ENCODE peak calls at places on chromosomes 7 and 10, in seven cellular contexts. S is right cardiac atrium, U is GM06990, R is right lobe of liver, C is AG04450, Q is astrocyte of the spinal cord, A is hepatocyte. V is an unnamed sample.

GRCh38 chr10:67618116-67618515 is 77.9 kb downstream of the CTNNA3 start:
- DNase-seq in S (no peak), U (no peak), R (no peak), C (peak; percentile 63), Q (peak; percentile 46), A (no peak), V (peak; percentile 40)

GRCh38 chr7:129800901-129801300 is 151.9 kb downstream of the UBE2H start:
- DNase-seq in S (no peak), U (no peak), R (no peak), C (no peak), Q (no peak), A (no peak), V (no peak)

GRCh38 chr10:1199897-1200721 is 143.9 kb downstream of the WDR37 start:
- DNase-seq in S (no peak), U (no peak), R (peak; percentile 40), C (no peak), Q (no peak), A (no peak), V (no peak)

GRCh38 chr7:55520426-55521140 is 51.7 kb downstream of the VOPP1 start:
- DNase-seq in S (no peak), U (no peak), R (no peak), C (no peak), Q (no peak), A (no peak), V (no peak)

GRCh38 chr7:151083824-151084160 is 499 bp upstream of the TMUB1 start:
- DNase-seq in S (no peak), U (no peak), R (no peak), C (no peak), Q (no peak), A (no peak), V (no peak)

GRCh38 chr7:106598663-106599342 is 62.2 kb downstream of the CCDC71L start:
- DNase-seq in S (peak; percentile 60), U (peak; percentile 70), R (peak; percentile 70), C (peak; percentile 29), Q (peak; percentile 66), A (peak; percentile 82), V (no peak)

GRCh38 chr10:80324086-80324485 is 32.5 kb downstream of the DYDC1 start:
- DNase-seq in S (no peak), U (no peak), R (no peak), C (no peak), Q (peak; percentile 14), A (no peak), V (peak; percentile 10)

GRCh38 chr7:55538538-55538937 is 33.8 kb downstream of the VOPP1 start:
- DNase-seq in S (no peak), U (no peak), R (no peak), C (peak; percentile 89), Q (peak; percentile 90), A (peak; percentile 35), V (peak; percentile 82)

GRCh38 chr7:70678621-70679251 is 453.2 kb upstream of the GALNT17 start:
- DNase-seq in S (no peak), U (no peak), R (no peak), C (no peak), Q (peak; percentile 89), A (no peak), V (peak; percentile 71)

GRCh38 chr7:70681847-70682350 is 450.0 kb upstream of the GALNT17 start:
- DNase-seq in S (no peak), U (no peak), R (no peak), C (no peak), Q (no peak), A (no peak), V (no peak)

GRCh38 chr7:70684173-70684572 is 447.8 kb upstream of the GALNT17 start:
- DNase-seq in S (no peak), U (no peak), R (no peak), C (no peak), Q (no peak), A (no peak), V (no peak)

GRCh38 chr7:70679666-70680065 is 452.3 kb upstream of the GALNT17 start:
- DNase-seq in S (no peak), U (no peak), R (no peak), C (no peak), Q (no peak), A (no peak), V (no peak)

DNA sequence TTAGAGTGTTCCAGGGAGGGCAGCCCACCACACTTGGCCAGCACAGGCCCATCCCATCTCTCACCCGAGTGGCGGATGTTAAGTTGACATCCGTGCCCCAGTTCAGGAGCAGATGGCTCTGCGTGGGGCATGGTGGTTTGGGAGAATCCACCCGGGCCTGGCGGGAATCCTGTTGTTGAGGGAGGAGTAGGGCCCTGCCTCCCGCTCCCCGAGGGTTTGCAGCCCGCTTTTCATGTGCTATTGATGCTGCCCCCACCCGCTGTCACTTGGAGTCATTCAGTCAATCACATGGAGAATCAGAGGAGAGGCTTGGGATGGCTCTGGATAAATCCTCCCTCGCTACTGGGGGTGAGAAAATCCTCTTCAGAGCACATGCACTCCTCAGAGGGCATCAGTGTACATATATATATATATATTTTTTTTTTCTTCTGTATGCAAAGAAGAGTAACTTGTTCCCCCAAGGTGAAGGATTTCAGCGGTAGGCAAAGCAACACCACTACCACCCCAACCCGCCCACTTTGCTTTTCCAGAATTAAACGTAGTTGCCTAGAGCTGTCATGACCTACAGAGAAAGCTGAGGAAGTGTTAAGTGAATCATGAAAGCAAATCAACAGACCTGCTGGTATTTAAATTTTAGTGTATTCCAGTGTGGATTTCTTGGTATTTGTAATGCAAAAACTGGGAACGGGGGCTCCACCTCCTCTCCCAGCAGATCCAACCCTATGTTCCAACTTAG is 450.7 kb upstream of the GALNT17 start:
- DNase-seq in S (no peak), U (no peak), R (no peak), C (no peak), Q (no peak), A (no peak), V (no peak)
- H3K4me3 ChIP-seq in S (no peak overlapping the region), U (peak overlapping the region; percentile 28), R (peak overlapping the region; percentile 41), C (no peak overlapping the region), Q (no peak overlapping the region), A (no peak overlapping the region), V (no peak overlapping the region)

GRCh38 chr7:70693690-70694356 is 438.1 kb upstream of the GALNT17 start:
- DNase-seq in S (peak; percentile 81), U (peak; percentile 84), R (peak; percentile 89), C (no peak), Q (peak; percentile 68), A (peak; percentile 90), V (no peak)

GRCh38 chr7:70694357-70694908 is 437.5 kb upstream of the GALNT17 start:
- DNase-seq in S (peak; percentile 28), U (peak; percentile 64), R (peak; percentile 68), C (no peak), Q (peak; percentile 37), A (peak; percentile 77), V (no peak)

GRCh38 chr7:70695804-70696104 is 436.2 kb upstream of the GALNT17 start:
- DNase-seq in S (no peak), U (no peak), R (no peak), C (no peak), Q (peak; percentile 40), A (no peak), V (no peak)

GRCh38 chr7:70694909-70695803 is 436.8 kb upstream of the GALNT17 start:
- DNase-seq in S (peak; percentile 22), U (peak; percentile 57), R (peak; percentile 57), C (no peak), Q (peak; percentile 56), A (peak; percentile 57), V (no peak)

DNA sequence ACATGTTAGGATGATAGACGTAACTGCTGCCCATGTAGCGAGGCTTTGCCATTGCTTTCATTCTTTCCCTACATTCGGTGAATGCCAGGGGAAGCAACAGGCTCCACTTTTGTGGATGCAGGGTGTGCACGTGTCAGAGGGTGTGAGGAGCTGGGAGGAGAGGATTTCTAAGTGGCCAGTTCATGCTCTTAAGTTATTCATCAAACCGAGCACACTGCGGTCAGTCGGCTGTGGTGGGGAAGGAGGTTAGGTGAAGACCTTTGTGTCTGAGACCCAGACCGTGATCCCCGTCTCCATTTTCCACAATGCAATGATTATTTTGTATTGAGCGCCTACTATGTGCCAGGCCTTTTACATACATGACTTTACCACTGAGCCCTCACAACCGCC is 438.6 kb upstream of the GALNT17 start:
- DNase-seq in S (no peak), U (no peak), R (peak; percentile 72), C (no peak), Q (peak; percentile 34), A (no peak), V (no peak)
- H3K4me3 ChIP-seq in S (peak overlapping the region; percentile 96), U (peak overlapping the region; percentile 85), R (peak overlapping the region; percentile 74), C (peak overlapping the region; percentile 79), Q (peak overlapping the region; percentile 93), A (no peak overlapping the region), V (peak overlapping the region; percentile 89)

GRCh38 chr10:117163061-117163953 is 25.2 kb upstream of the VAX1 start:
- DNase-seq in S (no peak), U (no peak), R (no peak), C (no peak), Q (no peak), A (peak; percentile 41), V (no peak)
- H3K4me3 ChIP-seq in S (peak overlapping the region; percentile 33), U (no peak overlapping the region), R (no peak overlapping the region), C (no peak overlapping the region), Q (no peak overlapping the region), A (no peak overlapping the region), V (no peak overlapping the region)

DNA sequence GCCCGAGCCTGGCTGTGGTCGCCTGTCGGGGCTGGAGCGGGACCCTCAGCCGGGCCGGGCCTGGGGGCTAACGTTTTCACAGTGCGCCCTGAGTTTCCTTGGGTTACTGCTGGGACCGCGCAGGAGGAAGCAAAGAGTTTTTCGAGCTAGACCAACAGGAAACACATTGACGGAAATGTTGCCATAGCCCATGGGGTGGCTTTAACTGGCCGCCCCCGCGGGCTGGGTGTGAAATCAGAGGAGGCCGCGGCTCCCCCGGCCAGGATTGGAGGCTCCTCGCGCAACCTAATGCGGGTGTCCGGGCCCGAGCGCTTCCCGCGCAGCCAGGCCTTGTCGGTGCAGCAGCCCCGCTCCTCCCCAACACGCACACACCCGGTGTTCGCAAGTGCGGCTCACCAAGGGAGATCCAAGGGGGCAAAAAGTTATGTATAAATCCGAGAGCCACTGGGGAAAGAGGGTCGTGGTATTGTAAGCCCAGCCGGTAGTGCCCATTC is 1.9 kb downstream of the HHEX start:
- DNase-seq in S (peak; percentile 56), U (peak; percentile 45), R (peak; percentile 75), C (no peak), Q (no peak), A (no peak), V (no peak)
- H3K4me3 ChIP-seq in S (peak overlapping the region; percentile 36), U (no peak overlapping the region), R (peak overlapping the region; percentile 88), C (peak overlapping the region; percentile 77), Q (peak overlapping the region; percentile 7), A (no peak overlapping the region), V (no peak overlapping the region)

GRCh38 chr7:117021960-117022359 is 68.7 kb downstream of the ST7 start:
- DNase-seq in S (no peak), U (no peak), R (no peak), C (no peak), Q (no peak), A (no peak), V (no peak)

GRCh38 chr7:117023325-117023854 is 70.1 kb downstream of the ST7 start:
- DNase-seq in S (no peak), U (no peak), R (no peak), C (no peak), Q (no peak), A (no peak), V (no peak)

GRCh38 chr7:117019786-117020604 is 66.7 kb downstream of the ST7 start:
- DNase-seq in S (peak; percentile 72), U (no peak), R (no peak), C (peak; percentile 74), Q (peak; percentile 93), A (peak; percentile 88), V (peak; percentile 91)

GRCh38 chr7:117020605-117021002 is 67.3 kb downstream of the ST7 start:
- DNase-seq in S (no peak), U (no peak), R (no peak), C (no peak), Q (no peak), A (no peak), V (no peak)

GRCh38 chr7:117021366-117021765 is 68.1 kb downstream of the ST7 start:
- DNase-seq in S (no peak), U (no peak), R (no peak), C (no peak), Q (no peak), A (no peak), V (no peak)
- H3K4me3 ChIP-seq in S (no peak overlapping the region), U (no peak overlapping the region), R (no peak overlapping the region), C (peak overlapping the region; percentile 57), Q (no peak overlapping the region), A (peak overlapping the region; percentile 11), V (no peak overlapping the region)